ENCODE peak calls at places on chromosome 2, in seven cellular contexts. J, G, D, B, R, N and V are unnamed samples.
A peak's percentile ranks its signal among the peaks of the same experiment; 100 is the strongest.

GRCh38 chr2:216012133-216012829 is 1.1 kb downstream of the MREG start:
- DNase-seq in R (peak; percentile 99), B (no peak), D (no peak), G (peak; percentile 79), N (peak; percentile 7), J (peak; percentile 85), V (no peak)

GRCh38 chr2:101969723-101970122 is 22.0 kb upstream of the IL1R2 start:
- DNase-seq in R (no peak), J (no peak), G (no peak), N (no peak), D (no peak), B (peak; percentile 72), V (no peak)

GRCh38 chr2:10239561-10239967 is 63.1 kb upstream of the HPCAL1 start:
- DNase-seq in R (no peak), D (peak; percentile 69), G (no peak), B (peak; percentile 69), N (no peak), J (no peak), V (no peak)

GRCh38 chr2:19802088-19802806 is 99.5 kb downstream of the TTC32 start:
- DNase-seq in J (no peak), G (peak; percentile 65), D (no peak), N (no peak), R (peak; percentile 28), B (no peak), V (no peak)

GRCh38 chr2:151562398-151562797 is 152.7 kb downstream of the RIF1 start:
- DNase-seq in R (no peak), J (no peak), G (no peak), D (no peak), B (no peak), N (no peak), V (no peak)

GRCh38 chr2:84077504-84077903 is 381.6 kb downstream of the SUCLG1 start:
- DNase-seq in R (no peak), D (no peak), B (peak; percentile 71), N (peak; percentile 22), J (peak; percentile 39), G (peak; percentile 32), V (peak; percentile 13)

GRCh38 chr2:43312751-43313641 is 86.6 kb upstream of the ZFP36L2 start:
- DNase-seq in D (no peak), R (peak; percentile 83), B (peak; percentile 15), J (no peak), G (peak; percentile 73), N (no peak), V (no peak)

GRCh38 chr2:51018145-51018544 is 13.8 kb downstream of the NRXN1 start:
- DNase-seq in J (no peak), D (no peak), R (no peak), G (no peak), B (no peak), N (no peak), V (no peak)

GRCh38 chr2:36214682-36215081 is 140.9 kb upstream of the CRIM1 start:
- DNase-seq in N (no peak), B (peak; percentile 24), R (no peak), D (no peak), G (no peak), J (no peak), V (no peak)

GRCh38 chr2:20052229-20052871 is 922 bp upstream of the LAPTM4A start:
- DNase-seq in B (peak; percentile 15), N (no peak), D (no peak), G (peak; percentile 70), J (no peak), R (peak; percentile 78), V (no peak)

GRCh38 chr2:75389271-75389670 is 171.5 kb downstream of the EVA1A start:
- DNase-seq in J (no peak), B (no peak), N (peak; percentile 7), R (no peak), D (no peak), G (no peak), V (no peak)

GRCh38 chr2:164757934-164758695 is 83.5 kb downstream of the COBLL1 start:
- DNase-seq in D (no peak), N (peak; percentile 33), B (no peak), G (peak; percentile 65), R (no peak), J (peak; percentile 69), V (no peak)

GRCh38 chr2:84297155-84297554 is 161.9 kb downstream of the SUCLG1 start:
- DNase-seq in J (peak; percentile 73), G (no peak), B (peak; percentile 51), N (no peak), R (peak; percentile 50), D (no peak), V (no peak)

GRCh38 chr2:75180476-75180875 is 18.8 kb downstream of the TACR1 start:
- DNase-seq in D (no peak), N (no peak), J (peak; percentile 11), G (no peak), B (no peak), R (no peak), V (no peak)

GRCh38 chr2:109498906-109499305 is 114.9 kb downstream of the SEPTIN10 start:
- DNase-seq in R (no peak), G (no peak), J (no peak), D (no peak), N (no peak), B (no peak), V (no peak)

GRCh38 chr2:233385489-233386044 is 31.3 kb downstream of the DGKD start:
- DNase-seq in J (no peak), R (no peak), N (peak; percentile 72), B (no peak), G (no peak), D (no peak), V (no peak)

GRCh38 chr2:189409136-189409535 is 32.1 kb upstream of the WDR75 start:
- DNase-seq in R (no peak), D (no peak), G (peak; percentile 40), J (no peak), N (no peak), B (no peak), V (no peak)

GRCh38 chr2:44974064-44974715 is 32.7 kb downstream of the SIX3 start:
- DNase-seq in R (peak; percentile 77), J (peak; percentile 53), B (peak; percentile 98), N (peak; percentile 63), D (peak; percentile 74), G (peak; percentile 80), V (peak; percentile 19)

GRCh38 chr2:529425-529824 is 147.8 kb downstream of the TMEM18 start:
- DNase-seq in R (peak; percentile 64), N (peak; percentile 26), D (no peak), G (peak; percentile 44), J (no peak), B (peak; percentile 68), V (peak; percentile 54)

GRCh38 chr2:102446936-102447335 is 24.0 kb downstream of the IL18RAP start:
- DNase-seq in N (no peak), G (no peak), J (no peak), R (no peak), D (no peak), B (no peak), V (no peak)

GRCh38 chr2:32427672-32428622 is 71.1 kb downstream of the BIRC6 start:
- DNase-seq in B (no peak), R (no peak), N (no peak), D (no peak), G (no peak), J (no peak), V (no peak)

GRCh38 chr2:226198956-226199355 is 600.7 kb downstream of the IRS1 start:
- DNase-seq in N (no peak), G (no peak), J (no peak), B (no peak), D (no peak), R (no peak), V (no peak)
- H2AFZ ChIP-seq in N (no peak overlapping the region), G (no peak overlapping the region), J (peak overlapping the region; percentile 68), B (peak overlapping the region; percentile 45), D (no peak overlapping the region), R (no peak overlapping the region), V (no peak overlapping the region)

DNA sequence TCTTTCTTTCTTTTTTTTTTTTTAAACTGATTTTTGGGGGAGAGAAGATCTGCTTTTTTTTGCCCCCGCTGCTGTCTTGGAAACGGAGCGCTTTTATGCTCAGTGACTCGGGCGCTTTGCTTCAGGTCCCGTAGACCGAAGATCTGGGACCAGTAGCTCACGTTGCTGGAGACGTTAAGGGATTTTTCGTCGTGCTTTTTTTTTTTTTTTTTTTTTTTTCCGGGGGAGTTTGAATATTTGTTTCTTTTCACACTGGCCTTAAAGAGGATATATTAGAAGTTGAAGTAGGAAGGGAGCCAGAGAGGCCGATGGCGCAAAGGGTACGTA is 587 bp downstream of the MEIS1 start:
- DNase-seq in D (no peak), N (no peak), R (no peak), G (peak; percentile 72), B (no peak), J (no peak), V (no peak)
- H3K79me2 ChIP-seq in D (no peaks in the 10 kb centered on the region), N (no peaks in the 10 kb centered on the region), R (no peaks in the 10 kb centered on the region), G (peaks cover 55% of the 10 kb centered on the region), B (no peaks in the 10 kb centered on the region), J (peaks cover 8% of the 10 kb centered on the region), V (no peaks in the 10 kb centered on the region)

DNA sequence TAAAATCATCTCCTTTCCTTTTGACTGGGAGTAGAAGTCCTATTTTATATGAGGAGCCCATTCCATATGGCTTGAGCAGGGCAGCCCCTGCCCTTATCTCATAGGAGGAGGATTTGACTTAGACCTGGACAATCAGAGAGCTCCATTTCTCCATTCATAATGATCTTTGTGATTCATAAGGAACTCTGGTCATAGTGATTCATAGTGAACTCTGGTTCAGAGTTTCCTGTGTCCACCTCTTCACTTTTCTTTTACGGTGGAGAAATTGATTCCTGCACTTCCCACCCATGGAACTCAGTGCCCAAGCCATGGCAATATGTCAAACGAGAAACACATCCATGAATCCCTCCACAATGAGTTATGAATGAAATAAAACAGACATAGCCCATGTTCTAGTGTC is 12.8 kb upstream of the MYO3B start:
- DNase-seq in J (peak; percentile 56), G (peak; percentile 70), R (no peak), N (no peak), D (no peak), B (no peak), V (no peak)
- H2AFZ ChIP-seq in J (peak overlapping the region; percentile 64), G (peak overlapping the region; percentile 56), R (no peak overlapping the region), N (no peak overlapping the region), D (no peak overlapping the region), B (no peak overlapping the region), V (no peak overlapping the region)

GRCh38 chr2:40432916-40433315 is 19.0 kb downstream of the SLC8A1 start:
- DNase-seq in R (no peak), G (peak; percentile 24), N (no peak), J (no peak), B (no peak), D (no peak), V (no peak)

GRCh38 chr2:40430741-40431599 is 20.9 kb downstream of the SLC8A1 start:
- DNase-seq in G (no peak), B (no peak), D (no peak), N (no peak), R (no peak), J (no peak), V (no peak)

GRCh38 chr2:40428434-40428833 is 23.5 kb downstream of the SLC8A1 start:
- DNase-seq in G (peak; percentile 70), B (no peak), R (no peak), J (no peak), N (no peak), D (no peak), V (no peak)

GRCh38 chr2:40433739-40434138 is 18.2 kb downstream of the SLC8A1 start:
- DNase-seq in B (no peak), J (no peak), G (no peak), N (no peak), R (no peak), D (no peak), V (no peak)

DNA sequence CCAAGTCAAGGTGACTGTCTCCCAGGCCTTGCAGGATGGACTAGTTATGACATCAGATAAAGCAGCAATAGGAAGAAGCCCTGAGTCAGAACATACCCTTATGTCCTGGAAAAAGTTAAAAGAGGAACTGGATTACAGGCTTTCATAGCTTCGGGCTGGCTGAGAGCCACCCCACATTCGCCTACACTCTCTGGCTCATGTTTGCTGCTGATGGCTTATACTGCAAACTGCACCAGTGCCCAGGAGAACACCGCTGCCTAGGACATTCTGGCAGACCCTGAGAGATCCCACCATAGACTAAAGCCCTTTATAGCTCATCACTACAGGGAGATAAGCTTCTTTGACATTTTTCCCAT is 20.3 kb downstream of the SLC8A1 start:
- DNase-seq in G (peak; percentile 96), R (no peak), B (no peak), N (no peak), J (peak; percentile 67), D (no peak), V (no peak)
- H3K79me2 ChIP-seq in G (peaks cover 80% of the 10 kb centered on the region), R (no peaks in the 10 kb centered on the region), B (no peaks in the 10 kb centered on the region), N (no peaks in the 10 kb centered on the region), J (peaks cover 31% of the 10 kb centered on the region), D (no peaks in the 10 kb centered on the region), V (peaks cover 81% of the 10 kb centered on the region)